ENCODE peak calls at places on chromosomes 4 and X, in ten cellular contexts. X is hepatocyte, Y is psoas muscle, L is osteocyte, G is WTC11, C is Calu3, V is AG09319, D is sigmoid colon, J is ovary, S is cardiac fibroblast. M is an unnamed sample.

GRCh38 chr4:87103691-87104187 is 116.7 kb downstream of the KLHL8 start:
- DNase-seq in X (no peak), Y (no peak), L (no peak), G (no peak), C (peak), V (peak), D (no peak), J (no peak), S (peak), M (no peak)

GRCh38 chr4:40264497-40264896 is 67.7 kb downstream of the RHOH start:
- DNase-seq in X (peak), Y (no peak), L (no peak), G (no peak), C (no peak), V (peak), D (no peak), J (no peak), S (peak), M (no peak)

GRCh38 chr4:101019941-101020401 is 327.4 kb downstream of the PPP3CA start:
- DNase-seq in X (peak), Y (no peak), L (no peak), G (no peak), C (peak), V (no peak), D (no peak), J (no peak), S (no peak), M (no peak)

GRCh38 chr4:69984030-69984443 is 11.7 kb upstream of the STATH start:
- DNase-seq in X (peak), Y (no peak), L (no peak), G (no peak), C (peak), V (no peak), D (peak), J (no peak), S (peak), M (no peak)

GRCh38 chr4:123170843-123171242 is 225.8 kb upstream of the SPRY1 start:
- DNase-seq in X (no peak), Y (no peak), L (no peak), G (no peak), C (no peak), V (no peak), D (no peak), J (no peak), S (no peak), M (no peak)

GRCh38 chr4:87584509-87584908 is 23.8 kb upstream of the DSPP start:
- DNase-seq in X (no peak), Y (no peak), L (no peak), G (no peak), C (no peak), V (no peak), D (no peak), J (no peak), S (no peak), M (no peak)

GRCh38 chrX:15749642-15750610 is 11.9 kb downstream of the CA5B start:
- DNase-seq in X (no peak), Y (no peak), L (no peak), G (no peak), C (no peak), V (no peak), D (no peak), J (no peak), S (no peak), M (no peak)

GRCh38 chr4:1337951-1338751 is 8.9 kb upstream of the UVSSA start:
- DNase-seq in X (no peak), Y (no peak), L (no peak), G (no peak), C (no peak), V (no peak), D (no peak), J (no peak), S (no peak), M (no peak)

GRCh38 chrX:65720580-65720979 is 53.1 kb downstream of the MSN start:
- DNase-seq in X (no peak), Y (no peak), L (no peak), G (no peak), C (no peak), V (no peak), D (no peak), J (no peak), S (no peak), M (no peak)

GRCh38 chrX:53125506-53125905 is 31.6 kb downstream of the KANTR start:
- DNase-seq in X (no peak), Y (no peak), L (no peak), G (no peak), C (no peak), V (no peak), D (no peak), J (no peak), S (no peak), M (no peak)

GRCh38 chr4:54635329-54635728 is 22.4 kb upstream of the KIT start:
- DNase-seq in X (no peak), Y (no peak), L (no peak), G (no peak), C (no peak), V (no peak), D (no peak), J (no peak), S (no peak), M (no peak)

GRCh38 chrX:132565273-132565672 is 76.4 kb upstream of the MBNL3 start:
- DNase-seq in X (no peak), Y (no peak), L (no peak), G (no peak), C (no peak), V (no peak), D (no peak), J (no peak), S (no peak), M (no peak)

GRCh38 chr4:25007608-25008007 is 23.1 kb downstream of the LGI2 start:
- DNase-seq in X (no peak), Y (no peak), L (no peak), G (no peak), C (no peak), V (no peak), D (peak), J (no peak), S (no peak), M (no peak)

GRCh38 chrX:147217334-147217733 is 402.8 kb upstream of the CXorf51A start:
- DNase-seq in X (no peak), Y (no peak), L (no peak), G (no peak), C (no peak), V (no peak), D (no peak), J (no peak), S (no peak), M (no peak)

DNA sequence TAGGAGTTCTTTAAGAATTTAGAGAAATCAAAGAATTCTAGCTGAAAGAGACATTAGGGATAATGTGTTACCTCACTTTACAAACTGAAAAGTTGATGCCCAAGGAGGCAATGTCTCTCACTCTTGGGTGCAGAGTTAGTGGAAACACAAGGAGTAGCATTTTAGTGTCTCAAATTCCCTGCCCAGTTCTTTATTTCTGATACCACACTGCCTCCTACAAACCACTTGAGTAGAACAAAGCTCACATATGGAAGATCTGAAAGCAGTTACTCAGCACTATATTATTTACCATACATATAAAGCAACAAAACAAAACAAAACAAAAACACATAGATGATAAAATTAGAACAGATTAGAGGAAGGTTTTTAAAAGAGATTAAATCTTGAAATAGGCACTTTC is 124.2 kb downstream of the REELD1 start:
- DNase-seq in X (no peak), Y (no peak), L (no peak), G (no peak), C (no peak), V (no peak), D (no peak), J (no peak), S (peak), M (no peak)
- TF ChIP-seq CTCF in X (peak), Y (no peak), L (peak), G (no peak), C (no peak), V (no peak), D (no peak), J (no peak), S (no peak), M (no peak)

GRCh38 chrX:94576367-94577004 is 902.5 kb downstream of the FAM133A start:
- DNase-seq in X (no peak), Y (no peak), L (no peak), G (no peak), C (no peak), V (no peak), D (no peak), J (no peak), S (no peak), M (no peak)
- TF ChIP-seq CTCF in X (peak), Y (no peak), L (no peak), G (no peak), C (no peak), V (peak), D (no peak), J (no peak), S (no peak), M (no peak)

DNA sequence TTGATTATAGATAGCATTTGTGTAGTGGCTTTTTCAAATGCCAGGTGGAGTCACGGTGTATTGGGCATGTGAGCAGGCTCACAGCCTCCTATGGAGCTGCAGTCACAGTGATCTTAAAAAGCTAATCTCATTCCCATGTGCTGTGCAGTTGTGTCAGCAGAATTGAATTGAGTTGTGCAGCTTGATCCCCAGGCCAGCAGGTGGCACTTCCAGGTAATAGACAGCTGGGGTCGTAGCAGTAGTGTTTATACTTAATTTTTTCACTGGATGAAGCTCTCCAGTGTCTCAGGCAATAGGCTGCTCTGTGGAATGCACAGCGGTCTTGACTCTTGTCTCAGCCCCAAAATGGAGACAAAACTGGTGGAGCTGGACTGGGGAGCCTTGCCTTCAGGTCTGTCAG is 1028.1 kb downstream of the SH3BGRL start:
- DNase-seq in X (no peak), Y (no peak), L (no peak), G (no peak), C (no peak), V (no peak), D (no peak), J (no peak), S (no peak), M (no peak)
- TF ChIP-seq CTCF in X (peak), Y (no peak), L (no peak), G (no peak), C (no peak), V (no peak), D (no peak), J (no peak), S (no peak), M (no peak)

DNA sequence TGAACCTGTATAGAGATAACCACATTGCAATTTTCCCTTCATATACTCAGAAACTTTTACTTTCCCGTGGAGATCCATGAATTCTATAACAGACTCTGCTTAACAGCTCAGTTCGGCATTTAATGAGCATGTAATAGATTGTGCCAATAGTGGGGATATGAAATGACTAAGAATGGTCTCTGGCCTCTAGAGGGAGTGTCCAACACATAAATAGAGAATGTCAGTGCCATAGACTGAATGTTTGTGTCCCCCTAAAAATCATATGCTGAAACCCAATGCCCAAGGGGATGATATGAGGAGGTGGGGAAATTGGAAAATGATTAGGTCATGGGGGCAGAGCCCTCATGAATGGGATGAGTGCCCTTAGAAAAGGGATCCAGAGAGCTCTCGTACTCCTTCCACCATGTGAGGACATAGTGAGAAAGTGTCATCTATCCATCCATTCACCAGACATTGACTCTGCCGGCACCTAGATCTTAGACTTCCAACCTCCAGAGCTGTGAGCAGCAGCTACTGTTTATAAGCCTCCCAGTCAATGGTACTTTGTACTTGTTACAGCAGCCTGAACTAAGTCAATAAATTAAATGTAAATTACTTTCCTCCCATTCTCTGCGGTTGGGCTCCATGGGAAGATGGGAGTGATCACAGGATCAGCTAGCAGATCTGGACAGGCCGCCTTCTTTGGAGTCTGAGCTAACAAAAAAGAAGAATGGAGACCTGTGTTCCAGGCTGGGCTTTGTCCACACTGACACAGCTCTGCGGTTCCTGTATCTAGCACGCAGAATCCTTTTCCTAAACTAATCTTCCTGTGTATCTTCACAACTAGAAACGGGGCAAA is 28.1 kb upstream of the HPSE start:
- DNase-seq in X (peak), Y (no peak), L (no peak), G (no peak), C (no peak), V (peak), D (no peak), J (no peak), S (peak), M (no peak)
- TF ChIP-seq CTCF in X (peak), Y (peak), L (peak), G (no peak), C (no peak), V (peak), D (no peak), J (peak), S (peak), M (no peak)

DNA sequence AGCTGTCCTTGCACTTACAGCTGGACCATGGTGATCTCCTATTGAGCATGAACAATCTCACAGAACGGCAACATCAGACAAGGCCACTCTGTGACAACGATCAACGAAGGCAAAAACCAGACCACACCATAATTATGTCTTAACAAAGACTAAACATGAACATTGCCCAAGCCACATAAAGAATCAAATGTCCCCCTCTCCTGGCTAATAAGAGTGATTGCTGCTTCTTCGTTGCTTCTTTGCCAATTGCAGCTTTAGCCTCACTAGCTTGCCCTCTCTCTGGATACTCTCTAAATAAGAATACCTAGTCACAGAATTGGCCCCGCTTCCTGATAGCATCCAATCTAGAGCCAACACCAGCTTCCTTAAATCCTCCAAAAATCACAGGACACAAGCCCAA is 41.5 kb upstream of the PGRMC1 start:
- DNase-seq in X (peak), Y (no peak), L (no peak), G (no peak), C (no peak), V (no peak), D (no peak), J (no peak), S (peak), M (no peak)
- TF ChIP-seq CTCF in X (peak), Y (no peak), L (no peak), G (no peak), C (no peak), V (peak), D (no peak), J (no peak), S (peak), M (no peak)

DNA sequence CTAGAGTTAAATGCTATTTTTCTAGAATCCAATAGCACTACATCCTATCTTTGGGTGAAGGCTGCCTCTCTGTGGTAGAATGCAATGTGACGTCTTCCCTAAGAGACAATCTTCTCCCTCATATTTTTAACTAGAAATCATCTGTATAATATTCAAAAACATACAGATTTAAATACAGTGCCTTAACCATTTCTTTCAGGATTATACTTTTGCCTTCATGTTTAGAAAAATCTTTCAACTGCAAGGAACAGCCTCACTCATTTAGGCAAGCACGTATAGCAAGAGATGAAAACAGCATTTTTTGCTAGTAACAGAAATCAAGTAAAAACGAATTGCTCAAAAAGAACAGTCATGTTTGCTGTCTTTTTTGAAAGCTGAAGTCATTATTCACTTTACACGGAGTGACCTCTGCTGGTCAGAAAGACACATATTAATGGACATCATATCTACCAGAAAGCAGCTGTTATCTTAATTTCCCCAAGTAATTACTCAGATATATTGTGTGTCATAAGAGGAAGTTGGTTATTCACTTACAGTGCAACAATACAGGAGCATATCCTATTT is 422.3 kb downstream of the STPG2 start:
- DNase-seq in X (peak), Y (no peak), L (no peak), G (no peak), C (peak), V (no peak), D (no peak), J (no peak), S (peak), M (no peak)
- TF ChIP-seq CTCF in X (peak), Y (peak), L (peak), G (no peak), C (no peak), V (no peak), D (no peak), J (no peak), S (peak), M (peak)